ENCODE peak calls at places on chromosomes 6 and 20, in ten cellular contexts. E is CD8-positive, alpha-beta T cell; A is uterus; Y is iPS DF 6.9; Z is tibial artery; F is stomach; O is astrocyte; M is PC-9; T is endodermal cell; Q is effector memory CD4-positive, alpha-beta T cell. R is an unnamed sample. For H3K4me1, the result is how much of the 10 kb centered on the place peaks cover.

GRCh38 chr20:51735728-51736600 is 32.2 kb downstream of the ATP9A start:
- DNase-seq in E (no peak), A (no peak), Y (no peak), Z (no peak), F (no peak), O (no peak), M (no peak), T (no peak), Q (no peak), R (no peak)

GRCh38 chr6:125791151-125791819 is 525 bp downstream of the NCOA7 start:
- DNase-seq in E (peak), A (peak), Y (no peak), Z (peak), F (peak), O (peak), M (peak), T (peak), Q (no peak), R (peak)

GRCh38 chr20:3785240-3786125 is 1.1 kb downstream of the CENPB start:
- DNase-seq in E (no peak), A (no peak), Y (no peak), Z (no peak), F (peak), O (no peak), M (no peak), T (peak), Q (no peak), R (no peak)

GRCh38 chr6:62367601-62368000 is 81.6 kb upstream of the KHDRBS2 start:
- DNase-seq in E (no peak), A (no peak), Y (no peak), Z (no peak), F (no peak), O (no peak), M (no peak), T (no peak), Q (no peak), R (no peak)

GRCh38 chr6:55798571-55798970 is 76.8 kb downstream of the BMP5 start:
- DNase-seq in E (no peak), A (no peak), Y (no peak), Z (no peak), F (no peak), O (no peak), M (no peak), T (no peak), Q (no peak), R (no peak)

GRCh38 chr6:161918154-161918553 is 644.3 kb upstream of the AGPAT4 start:
- DNase-seq in E (no peak), A (no peak), Y (no peak), Z (no peak), F (no peak), O (peak), M (no peak), T (no peak), Q (no peak), R (no peak)

GRCh38 chr20:25005220-25005619 is 12.7 kb upstream of the APMAP start:
- DNase-seq in E (no peak), A (peak), Y (no peak), Z (no peak), F (peak), O (no peak), M (peak), T (no peak), Q (no peak), R (no peak)

GRCh38 chr20:57384486-57384885 is 6.7 kb upstream of the RBM38 start:
- DNase-seq in E (no peak), A (no peak), Y (no peak), Z (no peak), F (no peak), O (no peak), M (no peak), T (no peak), Q (no peak), R (no peak)

GRCh38 chr20:478010-478948 is 15.9 kb upstream of the TBC1D20 start:
- DNase-seq in E (no peak), A (no peak), Y (no peak), Z (no peak), F (no peak), O (peak), M (no peak), T (no peak), Q (no peak), R (no peak)

GRCh38 chr6:67882436-67883311 is 752.4 kb upstream of the ADGRB3 start:
- DNase-seq in E (no peak), A (no peak), Y (no peak), Z (no peak), F (no peak), O (no peak), M (no peak), T (no peak), Q (no peak), R (no peak)

GRCh38 chr6:123829302-123829953 is 25.8 kb downstream of the NKAIN2 start:
- DNase-seq in E (no peak), A (no peak), Y (no peak), Z (no peak), F (no peak), O (peak), M (no peak), T (no peak), Q (no peak), R (peak)

GRCh38 chr6:147133669-147134068 is 70.5 kb upstream of the STXBP5 start:
- DNase-seq in E (no peak), A (no peak), Y (no peak), Z (no peak), F (no peak), O (no peak), M (no peak), T (no peak), Q (no peak), R (no peak)

GRCh38 chr6:74519172-74519571 is 686.7 kb downstream of the COL12A1 start:
- DNase-seq in E (no peak), A (no peak), Y (no peak), Z (no peak), F (no peak), O (peak), M (no peak), T (no peak), Q (no peak), R (peak)

GRCh38 chr20:60867589-60867988 is 384.5 kb upstream of the CDH4 start:
- DNase-seq in E (no peak), A (no peak), Y (no peak), Z (no peak), F (no peak), O (no peak), M (no peak), T (no peak), Q (no peak), R (no peak)

GRCh38 chr6:131213501-131213990 is 78.3 kb downstream of the AKAP7 start:
- DNase-seq in E (no peak), A (no peak), Y (no peak), Z (no peak), F (no peak), O (peak), M (no peak), T (peak), Q (no peak), R (no peak)

GRCh38 chr20:46828471-46828870 is 66.2 kb upstream of the EYA2 start:
- DNase-seq in E (no peak), A (no peak), Y (no peak), Z (no peak), F (no peak), O (peak), M (peak), T (no peak), Q (no peak), R (peak)

GRCh38 chr6:163764565-163764964 is 350.0 kb downstream of the QKI start:
- DNase-seq in E (no peak), A (no peak), Y (no peak), Z (no peak), F (no peak), O (no peak), M (no peak), T (no peak), Q (no peak), R (no peak)

GRCh38 chr20:51934301-51935002 is 132.1 kb upstream of the SALL4 start:
- DNase-seq in E (no peak), A (no peak), Y (no peak), Z (no peak), F (no peak), O (no peak), M (no peak), T (no peak), Q (no peak), R (no peak)

GRCh38 chr20:36310215-36310981 is 4.3 kb downstream of the DLGAP4 start:
- DNase-seq in E (no peak), A (no peak), Y (no peak), Z (no peak), F (no peak), O (no peak), M (no peak), T (peak), Q (no peak), R (no peak)

GRCh38 chr6:68235192-68235812 is 399.8 kb upstream of the ADGRB3 start:
- DNase-seq in E (no peak), A (no peak), Y (no peak), Z (no peak), F (no peak), O (peak), M (no peak), T (no peak), Q (no peak), R (no peak)

GRCh38 chr6:164532546-164533362 is 776.7 kb downstream of the C6orf118 start:
- DNase-seq in E (no peak), A (no peak), Y (no peak), Z (no peak), F (no peak), O (no peak), M (no peak), T (no peak), Q (no peak), R (no peak)

GRCh38 chr6:43985329-43985728 is 141.9 kb downstream of the MRPL14 start:
- DNase-seq in E (no peak), A (no peak), Y (no peak), Z (peak), F (no peak), O (no peak), M (no peak), T (peak), Q (no peak), R (no peak)

GRCh38 chr6:14797875-14798593 is 447.8 kb upstream of the JARID2 start:
- DNase-seq in E (no peak), A (no peak), Y (no peak), Z (no peak), F (no peak), O (no peak), M (no peak), T (peak), Q (no peak), R (no peak)

GRCh38 chr6:3808759-3809514 is 40.2 kb upstream of the FAM50B start:
- DNase-seq in E (no peak), A (peak), Y (no peak), Z (peak), F (peak), O (peak), M (peak), T (no peak), Q (no peak), R (peak)

GRCh38 chr6:21846541-21847451 is 253.2 kb downstream of the SOX4 start:
- DNase-seq in E (no peak), A (no peak), Y (peak), Z (no peak), F (no peak), O (peak), M (peak), T (no peak), Q (no peak), R (no peak)

GRCh38 chr20:48170625-48171024 is 385.3 kb upstream of the SULF2 start:
- DNase-seq in E (no peak), A (no peak), Y (no peak), Z (no peak), F (no peak), O (no peak), M (no peak), T (peak), Q (no peak), R (no peak)

GRCh38 chr20:7459123-7459522 is 481.1 kb downstream of the HAO1 start:
- DNase-seq in E (no peak), A (no peak), Y (no peak), Z (no peak), F (no peak), O (peak), M (no peak), T (no peak), Q (no peak), R (no peak)

GRCh38 chr6:112659912-112660311 is 312.8 kb downstream of the RFPL4B start:
- DNase-seq in E (no peak), A (no peak), Y (no peak), Z (no peak), F (no peak), O (no peak), M (no peak), T (no peak), Q (no peak), R (no peak)

GRCh38 chr6:169905041-169905807 is 153.8 kb downstream of the ERMARD start:
- DNase-seq in E (no peak), A (peak), Y (no peak), Z (peak), F (peak), O (peak), M (no peak), T (no peak), Q (no peak), R (no peak)

GRCh38 chr20:59421089-59421488 is 120.7 kb downstream of the EDN3 start:
- DNase-seq in E (no peak), A (no peak), Y (no peak), Z (no peak), F (no peak), O (no peak), M (no peak), T (no peak), Q (no peak), R (no peak)

GRCh38 chr20:53869466-53870258 is 200.7 kb downstream of the BCAS1 start:
- DNase-seq in E (peak), A (peak), Y (peak), Z (peak), F (peak), O (peak), M (peak), T (peak), Q (peak), R (peak)

GRCh38 chr6:168058691-168059551 is 20.1 kb downstream of the FRMD1 start:
- DNase-seq in E (no peak), A (no peak), Y (no peak), Z (no peak), F (no peak), O (no peak), M (no peak), T (peak), Q (no peak), R (no peak)

GRCh38 chr6:161152904-161153662 is 120.8 kb downstream of the AGPAT4 start:
- DNase-seq in E (no peak), A (no peak), Y (no peak), Z (no peak), F (no peak), O (no peak), M (no peak), T (no peak), Q (no peak), R (no peak)

GRCh38 chr6:148285205-148285604 is 57.4 kb upstream of the SASH1 start:
- DNase-seq in E (no peak), A (no peak), Y (no peak), Z (no peak), F (no peak), O (no peak), M (no peak), T (no peak), Q (no peak), R (no peak)

GRCh38 chr20:48709292-48709691 is 118.5 kb downstream of the PREX1 start:
- DNase-seq in E (no peak), A (no peak), Y (no peak), Z (no peak), F (no peak), O (no peak), M (no peak), T (no peak), Q (no peak), R (no peak)

GRCh38 chr6:43939281-43940070 is 169.5 kb downstream of the VEGFA start:
- DNase-seq in E (no peak), A (peak), Y (no peak), Z (no peak), F (peak), O (no peak), M (no peak), T (peak), Q (no peak), R (no peak)

GRCh38 chr6:5525209-5525608 is 263.9 kb downstream of the FARS2 start:
- DNase-seq in E (no peak), A (no peak), Y (no peak), Z (no peak), F (no peak), O (peak), M (no peak), T (no peak), Q (no peak), R (no peak)

GRCh38 chr6:119308048-119308570 is 41.5 kb downstream of the MAN1A1 start:
- DNase-seq in E (no peak), A (no peak), Y (no peak), Z (no peak), F (no peak), O (peak), M (peak), T (no peak), Q (no peak), R (peak)

GRCh38 chr6:158038291-158039177 is 56.9 kb downstream of the SYNJ2 start:
- DNase-seq in E (no peak), A (no peak), Y (no peak), Z (peak), F (no peak), O (no peak), M (no peak), T (peak), Q (no peak), R (no peak)

GRCh38 chr20:50664248-50664647 is 27.1 kb downstream of the RIPOR3 start:
- DNase-seq in E (no peak), A (no peak), Y (no peak), Z (no peak), F (no peak), O (no peak), M (no peak), T (no peak), Q (no peak), R (no peak)
- H3K27ac ChIP-seq in E (no peak), A (peak), Y (no peak), Z (no peak), F (no peak), O (no peak), M (peak), T (no peak), Q (no peak), R (no peak)

DNA sequence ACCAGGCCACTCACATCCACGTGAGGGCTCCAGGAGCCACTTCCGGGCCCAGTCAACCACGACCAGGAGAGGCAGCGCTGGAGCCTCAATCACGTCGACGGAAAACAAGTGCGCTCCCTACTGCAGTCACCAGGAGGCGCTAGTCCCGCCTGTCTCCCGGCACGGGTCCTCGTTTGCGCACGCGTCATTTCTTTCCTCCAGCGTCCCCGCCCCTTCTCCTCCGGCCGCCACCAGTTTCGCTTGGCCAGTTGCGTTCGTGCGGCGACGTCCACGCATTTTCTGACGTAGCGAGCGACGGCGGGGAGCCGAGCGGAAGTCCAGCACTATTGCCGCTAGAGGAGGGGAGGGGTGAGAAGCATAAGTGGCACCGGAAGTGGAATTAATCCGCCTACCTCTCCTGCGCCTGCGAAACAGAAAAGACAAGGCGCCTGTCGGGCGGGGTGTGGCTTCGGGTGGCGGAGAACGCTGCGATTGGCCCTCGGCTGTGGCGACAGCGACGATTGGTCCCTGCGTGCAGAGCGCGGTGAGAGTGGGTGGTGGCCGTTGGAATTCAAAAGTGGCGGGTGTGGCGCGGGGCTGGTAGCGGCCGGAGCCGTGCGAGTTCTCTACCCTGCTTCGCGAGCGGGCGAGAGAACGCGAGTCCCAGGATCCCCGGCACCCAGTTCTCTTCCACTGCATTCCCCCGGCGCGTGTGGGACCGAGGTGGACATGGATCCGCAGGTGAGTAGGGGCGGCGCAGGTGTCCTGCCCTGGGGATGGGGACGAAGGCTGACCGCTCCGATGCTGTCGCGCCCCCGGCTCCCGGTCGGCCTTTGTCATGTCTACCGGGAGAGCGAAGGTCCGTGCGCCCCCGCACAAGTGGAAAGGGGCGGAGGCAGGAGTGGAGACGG is at the start of gene KIFC1:
- DNase-seq in E (peak), A (peak), Y (peak), Z (peak), F (peak), O (peak), M (peak), T (peak), Q (peak), R (peak)
- H3K4me1 ChIP-seq in E (under half), A (under half), Y (under half), Z (under half), F (under half), O (under half), M (under half), T (under half), Q (under half), R (under half)

GRCh38 chr6:98947411-98948292 is at the start of gene FBXL4:
- DNase-seq in E (peak), A (peak), Y (peak), Z (peak), F (peak), O (peak), M (peak), T (peak), Q (peak), R (peak)
- H3K27ac ChIP-seq in E (peak), A (peak), Y (no peak), Z (peak), F (peak), O (peak), M (peak), T (peak), Q (peak), R (peak)

GRCh38 chr20:15940127-15940526 is 633.1 kb downstream of the KIF16B start:
- DNase-seq in E (no peak), A (no peak), Y (no peak), Z (no peak), F (no peak), O (no peak), M (no peak), T (no peak), Q (no peak), R (no peak)
- H3K4me1 ChIP-seq in E (under half), A (under half), Y (under half), Z (under half), F (under half), O (under half), M (under half), T (under half), Q (under half), R (under half)

DNA sequence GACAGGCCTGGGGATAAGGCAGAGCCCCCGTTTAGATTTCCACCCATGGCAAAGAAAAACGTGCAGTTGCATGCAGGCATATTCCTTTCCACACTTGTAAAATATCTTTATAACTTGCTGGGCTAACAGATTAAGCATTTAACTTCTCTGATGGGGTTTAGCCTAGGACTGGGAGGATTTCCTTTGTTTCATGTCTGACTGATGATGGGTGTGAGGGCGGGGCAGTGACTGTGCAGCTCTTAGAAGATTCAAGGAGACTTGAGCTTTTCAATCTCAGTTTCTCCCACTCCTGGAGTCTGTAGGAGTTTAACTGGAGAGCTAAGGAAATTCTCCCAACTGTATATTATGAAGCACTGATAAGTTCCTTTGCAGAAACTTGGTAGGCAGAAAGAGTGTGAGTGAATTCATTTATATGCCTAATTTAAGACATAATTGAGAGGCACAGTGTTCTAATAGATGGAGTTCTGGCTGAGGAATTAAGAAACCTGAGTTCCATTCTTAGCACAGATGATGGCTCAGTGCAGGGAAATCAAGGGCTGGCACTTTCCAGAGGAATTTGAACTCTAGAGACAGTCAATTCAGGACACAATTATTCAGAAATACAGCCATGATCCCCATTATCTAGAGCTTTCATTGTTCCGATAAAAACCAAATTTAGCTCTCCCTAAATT is 214.6 kb upstream of the CNR1 start:
- DNase-seq in E (no peak), A (no peak), Y (no peak), Z (no peak), F (no peak), O (peak), M (no peak), T (no peak), Q (no peak), R (no peak)
- H3K27ac ChIP-seq in E (no peak), A (peak), Y (no peak), Z (peak), F (no peak), O (peak), M (no peak), T (peak), Q (no peak), R (no peak)

R was measured in foreskin keratinocyte.